ENCODE peak calls at places on chromosome 13, in four cellular contexts. N, X, U and E are unnamed samples.

GRCh38 chr13:41742917-41743552 is 217.9 kb downstream of the VWA8 start:
- DNase-seq in N (no peak), X (peak; percentile 26), U (no peak), E (no peak)

GRCh38 chr13:28582225-28582891 is 76.6 kb upstream of the POMP start:
- DNase-seq in U (peak; percentile 57), X (no peak), N (no peak), E (no peak)

GRCh38 chr13:40351537-40352384 is 314.7 kb downstream of the FOXO1 start:
- DNase-seq in U (no peak), N (no peak), X (no peak), E (no peak)

GRCh38 chr13:24631922-24632321 is 48.3 kb upstream of the ATP12A start:
- DNase-seq in N (peak; percentile 36), U (no peak), X (no peak), E (no peak)

GRCh38 chr13:101354895-101355294 is 61.4 kb downstream of the NALCN start:
- DNase-seq in N (no peak), U (no peak), X (no peak), E (no peak)

GRCh38 chr13:80144493-80144892 is 196.4 kb downstream of the SPRY2 start:
- DNase-seq in X (no peak), N (no peak), U (no peak), E (no peak)

GRCh38 chr13:50220938-50221337 is 205.7 kb downstream of the KCNRG start:
- DNase-seq in U (no peak), N (no peak), X (no peak), E (no peak)

GRCh38 chr13:96871470-96871869 is 122.8 kb downstream of the OXGR1 start:
- DNase-seq in X (no peak), U (no peak), N (no peak), E (no peak)

GRCh38 chr13:50901701-50902100 is 7.9 kb upstream of the RNASEH2B start:
- DNase-seq in U (no peak), X (no peak), N (no peak), E (no peak)

GRCh38 chr13:76723551-76724232 is 162.5 kb downstream of the KCTD12 start:
- DNase-seq in X (peak; percentile 10), U (no peak), N (peak; percentile 87), E (no peak)

GRCh38 chr13:60348097-60348496 is 48.9 kb upstream of the TDRD3 start:
- DNase-seq in U (no peak), X (no peak), N (no peak), E (no peak)

GRCh38 chr13:62524498-62524897 is 1108.8 kb upstream of the PCDH20 start:
- DNase-seq in N (no peak), X (no peak), U (no peak), E (no peak)

GRCh38 chr13:36862722-36863121 is 43.7 kb downstream of the RFXAP start:
- DNase-seq in N (no peak), U (no peak), X (no peak), E (no peak)

GRCh38 chr13:33455291-33455690 is 169.7 kb upstream of the STARD13 start:
- DNase-seq in N (no peak), U (no peak), X (no peak), E (no peak)

GRCh38 chr13:93151277-93151676 is 75.3 kb upstream of the GPC6 start:
- DNase-seq in X (peak; percentile 35), U (no peak), N (peak; percentile 89), E (no peak)

GRCh38 chr13:41512441-41512840 is 55.1 kb downstream of the RGCC start:
- DNase-seq in U (peak; percentile 25), N (no peak), X (no peak), E (no peak)

GRCh38 chr13:110308377-110309158 is 1.5 kb downstream of the COL4A2 start:
- DNase-seq in X (peak; percentile 53), N (peak; percentile 59), U (no peak), E (peak; percentile 69)

GRCh38 chr13:53605306-53605705 is 576.7 kb downstream of the OLFM4 start:
- DNase-seq in U (no peak), N (no peak), X (no peak), E (no peak)

GRCh38 chr13:101712026-101712348 is 259.5 kb downstream of the ITGBL1 start:
- DNase-seq in N (no peak), X (no peak), U (no peak), E (no peak)

GRCh38 chr13:110872034-110872767 is 42.7 kb downstream of the ANKRD10 start:
- DNase-seq in U (peak; percentile 19), N (no peak), X (no peak), E (no peak)

GRCh38 chr13:108349269-108349668 is 79.8 kb downstream of the TNFSF13B start:
- DNase-seq in N (no peak), X (no peak), U (no peak), E (no peak)

GRCh38 chr13:111093634-111094033 is 21.5 kb upstream of the ARHGEF7 start:
- DNase-seq in X (no peak), N (no peak), U (no peak), E (no peak)

GRCh38 chr13:110811008-110811720 is 97.7 kb downstream of the ING1 start:
- DNase-seq in X (no peak), U (no peak), N (no peak), E (no peak)

GRCh38 chr13:75850915-75851314 is 214.8 kb downstream of the LMO7 start:
- DNase-seq in X (no peak), N (no peak), U (peak; percentile 18), E (no peak)

GRCh38 chr13:77338961-77339401 is 12.1 kb upstream of the MYCBP2 start:
- DNase-seq in X (no peak), N (no peak), U (no peak), E (no peak)

DNA sequence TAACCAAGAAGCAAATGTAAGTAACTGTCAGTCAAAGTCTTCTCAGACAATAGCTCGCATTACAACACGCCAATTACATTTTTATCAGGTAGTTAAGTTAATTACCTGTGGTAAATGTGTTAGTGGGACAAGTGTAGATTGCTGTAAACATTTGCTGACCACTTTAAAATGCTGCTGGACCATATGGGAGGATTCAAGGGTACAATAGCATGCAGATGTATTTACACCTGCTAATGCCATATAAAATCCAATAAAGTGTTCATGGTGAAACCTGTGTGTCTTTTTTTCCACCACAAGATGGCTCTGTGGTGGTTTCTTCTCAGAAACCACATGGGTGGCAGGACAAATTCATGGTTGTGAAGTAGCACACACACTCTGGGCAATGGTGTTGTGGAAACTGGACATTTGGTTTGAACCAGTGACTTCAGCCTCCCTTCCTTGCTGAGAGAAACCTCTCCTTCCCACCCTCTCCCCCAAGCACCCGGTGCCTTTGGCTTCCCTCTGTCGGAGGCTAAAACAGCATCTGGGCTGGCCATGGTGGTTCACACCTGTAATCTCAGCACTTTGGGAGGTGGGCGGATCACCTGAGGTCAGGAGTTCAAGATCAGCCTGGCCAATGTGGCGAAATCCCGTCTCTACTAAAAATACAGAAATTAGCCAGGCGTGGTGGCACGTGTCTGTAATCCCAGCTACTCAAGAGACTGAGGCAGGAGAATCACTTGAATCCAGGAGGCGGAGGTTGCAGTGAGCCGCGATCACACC is 18.1 kb upstream of the GTF3A start:
- DNase-seq in N (peak; percentile 16), X (peak; percentile 62), U (peak; percentile 30), E (peak; percentile 54)
- TF ChIP-seq CTCF in N (peak; percentile 65), X (peak; percentile 72), U (peak; percentile 45), E (peak; percentile 52)

GRCh38 chr13:46168341-46168740 is 13.6 kb downstream of the LCP1 start:
- DNase-seq in N (no peak), U (no peak), X (no peak), E (no peak)

GRCh38 chr13:46165485-46166220 is 16.3 kb downstream of the LCP1 start:
- DNase-seq in X (peak; percentile 22), N (peak; percentile 46), U (no peak), E (no peak)

GRCh38 chr13:46168818-46169217 is 13.2 kb downstream of the LCP1 start:
- DNase-seq in U (no peak), X (no peak), N (no peak), E (no peak)

GRCh38 chr13:46166221-46166584 is 15.8 kb downstream of the LCP1 start:
- DNase-seq in N (no peak), U (no peak), X (no peak), E (no peak)

DNA sequence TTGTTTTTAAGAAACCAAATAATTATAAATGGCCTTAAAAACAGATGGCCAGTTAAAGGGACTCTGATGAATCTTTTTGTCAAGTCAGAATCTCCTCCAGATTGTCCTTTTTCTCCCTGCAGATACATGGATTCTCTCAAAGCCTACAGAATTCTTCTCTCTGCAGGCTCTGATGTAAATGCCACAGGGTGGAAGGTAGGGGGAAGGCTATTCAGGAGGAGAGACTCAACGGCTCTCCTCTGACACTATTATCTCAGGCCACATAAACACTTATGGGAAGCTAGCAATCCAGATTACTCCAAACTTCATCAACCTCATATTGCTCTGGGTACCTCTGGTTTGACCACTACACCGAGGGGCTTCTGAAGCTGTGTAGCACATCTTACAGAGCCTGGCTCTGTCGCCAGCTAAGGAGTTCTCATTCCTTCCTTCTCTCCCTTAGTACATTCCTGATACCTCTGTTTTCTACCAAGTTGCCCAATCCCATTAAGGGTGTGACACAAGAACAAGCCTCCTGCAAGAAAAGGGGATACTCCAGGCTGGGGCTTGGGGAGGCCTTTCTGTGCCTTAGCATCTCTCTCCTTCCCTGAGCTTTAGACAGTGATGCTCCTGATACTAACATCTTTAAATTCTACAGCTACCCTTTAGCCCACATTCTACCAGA is 14.9 kb downstream of the LCP1 start:
- DNase-seq in N (no peak), X (no peak), U (no peak), E (no peak)
- H3K9ac ChIP-seq in N (no peak overlapping the region), X (no peak overlapping the region), U (no peak overlapping the region), E (no peak overlapping the region)

GRCh38 chr13:27352698-27353097 is 71.7 kb upstream of the GTF3A start:
- DNase-seq in U (no peak), N (no peak), X (no peak), E (no peak)

GRCh38 chr13:27353166-27353583 is 71.2 kb upstream of the GTF3A start:
- DNase-seq in X (peak; percentile 74), U (no peak), N (peak; percentile 69), E (no peak)

GRCh38 chr13:27355894-27356293 is 68.5 kb upstream of the GTF3A start:
- DNase-seq in U (no peak), N (no peak), X (no peak), E (no peak)

GRCh38 chr13:27353653-27354052 is 70.8 kb upstream of the GTF3A start:
- DNase-seq in N (no peak), X (no peak), U (no peak), E (no peak)

GRCh38 chr13:27354379-27354778 is 70.0 kb upstream of the GTF3A start:
- DNase-seq in X (no peak), U (no peak), N (peak; percentile 39), E (no peak)
- TF ChIP-seq CTCF in X (peak; percentile 9), U (no peak), N (peak; percentile 6), E (no peak)

GRCh38 chr13:67353891-67354459 is 123.8 kb upstream of the PCDH9 start:
- DNase-seq in N (peak; percentile 19), U (no peak), X (no peak), E (no peak)
- H3K9ac ChIP-seq in N (no peak overlapping the region), U (no peak overlapping the region), X (no peak overlapping the region), E (no peak overlapping the region)